ENCODE peak calls at places on chromosomes 16 and 17, in nine cellular contexts. One of them, this sample, is unnamed.
A peak's percentile ranks its signal among the peaks of the same experiment; 100 is the strongest.

GRCh38 chr17:27207073-27207511 is 86.8 kb upstream of the WSB1 start:
- DNase-seq in transverse colon: no peak
- DNase-seq in sigmoid colon: no peak
- DNase-seq in uterus: no peak
- DNase-seq in A549: peak; percentile 19
- DNase-seq in suprapubic skin: no peak
- DNase-seq in heart left ventricle: no peak
- DNase-seq in esophagus squamous epithelium: no peak
- DNase-seq in erythroblast: no peak
- DNase-seq in this sample: no peak

GRCh38 chr16:27374794-27375499 is 27.0 kb upstream of the IL21R start:
- DNase-seq in A549: peak; percentile 87
- DNase-seq in suprapubic skin: peak; percentile 73
- DNase-seq in esophagus squamous epithelium: no peak
- DNase-seq in sigmoid colon: peak; percentile 72
- DNase-seq in erythroblast: peak; percentile 56
- DNase-seq in transverse colon: peak; percentile 58
- DNase-seq in heart left ventricle: peak; percentile 55
- DNase-seq in uterus: peak; percentile 62
- DNase-seq in this sample: peak; percentile 60

GRCh38 chr17:30230596-30231125 is 4.8 kb downstream of the SLC6A4 start:
- DNase-seq in esophagus squamous epithelium: no peak
- DNase-seq in erythroblast: no peak
- DNase-seq in uterus: no peak
- DNase-seq in heart left ventricle: no peak
- DNase-seq in transverse colon: no peak
- DNase-seq in sigmoid colon: no peak
- DNase-seq in A549: no peak
- DNase-seq in suprapubic skin: no peak
- DNase-seq in this sample: no peak

GRCh38 chr17:78555741-78556401 is 21.3 kb downstream of the DNAH17 start:
- DNase-seq in heart left ventricle: no peak
- DNase-seq in erythroblast: no peak
- DNase-seq in esophagus squamous epithelium: no peak
- DNase-seq in uterus: no peak
- DNase-seq in suprapubic skin: no peak
- DNase-seq in transverse colon: no peak
- DNase-seq in sigmoid colon: no peak
- DNase-seq in A549: no peak
- DNase-seq in this sample: no peak

GRCh38 chr17:65355246-65355645 is 206.2 kb downstream of the AXIN2 start:
- DNase-seq in esophagus squamous epithelium: no peak
- DNase-seq in transverse colon: no peak
- DNase-seq in heart left ventricle: no peak
- DNase-seq in uterus: no peak
- DNase-seq in suprapubic skin: no peak
- DNase-seq in A549: no peak
- DNase-seq in sigmoid colon: no peak
- DNase-seq in erythroblast: no peak
- DNase-seq in this sample: no peak

GRCh38 chr16:70522216-70523000 is 946 bp downstream of the COG4 start:
- DNase-seq in heart left ventricle: no peak
- DNase-seq in uterus: no peak
- DNase-seq in erythroblast: peak; percentile 44
- DNase-seq in A549: no peak
- DNase-seq in suprapubic skin: no peak
- DNase-seq in transverse colon: no peak
- DNase-seq in sigmoid colon: no peak
- DNase-seq in esophagus squamous epithelium: no peak
- DNase-seq in this sample: no peak

GRCh38 chr16:69322343-69322742 is 8.0 kb downstream of the PDF start:
- DNase-seq in heart left ventricle: no peak
- DNase-seq in esophagus squamous epithelium: no peak
- DNase-seq in erythroblast: no peak
- DNase-seq in A549: no peak
- DNase-seq in transverse colon: no peak
- DNase-seq in uterus: no peak
- DNase-seq in suprapubic skin: no peak
- DNase-seq in sigmoid colon: no peak
- DNase-seq in this sample: no peak

GRCh38 chr17:7841309-7841621 is 7.2 kb downstream of the KDM6B start:
- DNase-seq in sigmoid colon: no peak
- DNase-seq in heart left ventricle: no peak
- DNase-seq in esophagus squamous epithelium: no peak
- DNase-seq in suprapubic skin: no peak
- DNase-seq in uterus: no peak
- DNase-seq in erythroblast: no peak
- DNase-seq in A549: no peak
- DNase-seq in transverse colon: no peak
- DNase-seq in this sample: no peak

GRCh38 chr16:28837672-28838557 is 8.2 kb downstream of the TUFM start:
- DNase-seq in erythroblast: no peak
- DNase-seq in suprapubic skin: no peak
- DNase-seq in transverse colon: no peak
- DNase-seq in esophagus squamous epithelium: no peak
- DNase-seq in uterus: no peak
- DNase-seq in sigmoid colon: no peak
- DNase-seq in A549: no peak
- DNase-seq in heart left ventricle: no peak
- DNase-seq in this sample: no peak

GRCh38 chr16:28839899-28840298 is 6.2 kb downstream of the TUFM start:
- DNase-seq in esophagus squamous epithelium: no peak
- DNase-seq in sigmoid colon: no peak
- DNase-seq in transverse colon: no peak
- DNase-seq in heart left ventricle: no peak
- DNase-seq in A549: no peak
- DNase-seq in uterus: no peak
- DNase-seq in erythroblast: no peak
- DNase-seq in suprapubic skin: no peak
- DNase-seq in this sample: no peak

GRCh38 chr16:28836761-28837064 is 9.4 kb downstream of the TUFM start:
- DNase-seq in erythroblast: no peak
- DNase-seq in suprapubic skin: no peak
- DNase-seq in uterus: no peak
- DNase-seq in A549: no peak
- DNase-seq in heart left ventricle: no peak
- DNase-seq in esophagus squamous epithelium: no peak
- DNase-seq in sigmoid colon: no peak
- DNase-seq in transverse colon: no peak
- DNase-seq in this sample: no peak

GRCh38 chr16:28838558-28838918 is 7.6 kb downstream of the TUFM start:
- DNase-seq in heart left ventricle: no peak
- DNase-seq in erythroblast: no peak
- DNase-seq in sigmoid colon: no peak
- DNase-seq in suprapubic skin: no peak
- DNase-seq in transverse colon: no peak
- DNase-seq in esophagus squamous epithelium: no peak
- DNase-seq in A549: no peak
- DNase-seq in uterus: no peak
- DNase-seq in this sample: no peak

GRCh38 chr16:28839004-28839639 is 7.0 kb downstream of the TUFM start:
- DNase-seq in esophagus squamous epithelium: no peak
- DNase-seq in erythroblast: no peak
- DNase-seq in heart left ventricle: no peak
- DNase-seq in sigmoid colon: no peak
- DNase-seq in A549: no peak
- DNase-seq in transverse colon: no peak
- DNase-seq in uterus: no peak
- DNase-seq in suprapubic skin: no peak
- DNase-seq in this sample: no peak
- TF ChIP-seq POLR2A in esophagus squamous epithelium: no peak
- TF ChIP-seq POLR2A in erythroblast: no peak
- TF ChIP-seq POLR2A in heart left ventricle: no peak
- TF ChIP-seq POLR2A in sigmoid colon: no peak
- TF ChIP-seq POLR2A in A549: no peak
- TF ChIP-seq POLR2A in transverse colon: no peak
- TF ChIP-seq POLR2A in uterus: no peak
- TF ChIP-seq POLR2A in suprapubic skin: no peak
- TF ChIP-seq POLR2A in this sample: no peak

DNA sequence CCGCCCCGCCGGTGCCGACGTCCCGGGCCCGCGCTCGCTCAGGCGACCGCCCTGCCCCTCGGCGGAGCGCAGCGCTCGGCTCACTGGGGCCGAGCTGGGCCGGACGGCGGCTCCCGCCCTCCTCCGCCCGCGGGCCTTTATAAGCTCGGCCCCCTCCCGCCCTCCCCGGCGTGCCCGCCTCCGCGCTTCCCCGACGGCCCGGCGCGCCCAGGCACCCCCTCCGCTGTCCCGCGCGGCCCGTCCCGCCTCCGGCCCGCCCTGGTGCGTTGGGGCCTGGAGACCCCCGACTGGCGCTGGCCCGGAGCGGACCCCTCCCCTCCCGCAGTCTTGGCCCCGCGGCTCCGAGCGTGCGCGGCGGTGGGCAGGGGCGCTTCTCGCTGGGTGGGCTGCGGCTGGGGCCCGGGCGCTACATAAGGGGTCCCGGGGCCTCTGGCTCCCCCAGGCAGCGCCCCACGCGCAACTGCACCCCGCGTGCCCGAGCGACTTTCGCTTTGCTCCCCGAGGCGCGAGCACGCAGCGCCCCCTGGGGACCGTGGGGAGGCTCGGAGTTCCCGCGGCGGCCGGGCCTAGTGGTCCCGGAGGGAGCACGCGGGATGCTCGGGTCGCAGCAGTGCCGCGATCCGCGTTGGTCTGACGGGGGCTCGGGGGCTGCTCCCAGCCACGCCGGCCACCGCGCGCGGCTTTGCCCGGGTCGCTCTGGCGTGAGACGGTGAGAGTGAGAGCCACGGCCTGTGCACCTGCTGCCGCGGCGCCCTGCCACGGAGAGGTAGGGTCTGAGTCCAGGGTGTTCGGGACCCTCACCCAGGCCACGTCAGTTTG is at the start of gene PIEZO1:
- DNase-seq in transverse colon: peak; percentile 84
- DNase-seq in A549: peak; percentile 70
- DNase-seq in uterus: peak; percentile 76
- DNase-seq in erythroblast: peak; percentile 82
- DNase-seq in sigmoid colon: peak; percentile 90
- DNase-seq in suprapubic skin: no peak
- DNase-seq in esophagus squamous epithelium: no peak
- DNase-seq in heart left ventricle: peak; percentile 72
- DNase-seq in this sample: peak; percentile 87
- TF ChIP-seq POLR2A in transverse colon: peak; percentile 35
- TF ChIP-seq POLR2A in A549: peak; percentile 81
- TF ChIP-seq POLR2A in uterus: peak; percentile 27
- TF ChIP-seq POLR2A in erythroblast: peak; percentile 55
- TF ChIP-seq POLR2A in sigmoid colon: no peak
- TF ChIP-seq POLR2A in suprapubic skin: peak; percentile 25
- TF ChIP-seq POLR2A in esophagus squamous epithelium: no peak
- TF ChIP-seq POLR2A in heart left ventricle: no peak
- TF ChIP-seq POLR2A in this sample: no peak

GRCh38 chr17:40321502-40322416 is 12.8 kb downstream of the RARA start:
- DNase-seq in transverse colon: peak; percentile 61
- DNase-seq in erythroblast: no peak
- DNase-seq in uterus: no peak
- DNase-seq in sigmoid colon: peak; percentile 84
- DNase-seq in esophagus squamous epithelium: no peak
- DNase-seq in suprapubic skin: peak; percentile 76
- DNase-seq in A549: no peak
- DNase-seq in heart left ventricle: peak; percentile 81
- DNase-seq in this sample: no peak

GRCh38 chr17:40325156-40326013 is 16.4 kb downstream of the RARA start:
- DNase-seq in esophagus squamous epithelium: no peak
- DNase-seq in erythroblast: no peak
- DNase-seq in A549: no peak
- DNase-seq in transverse colon: no peak
- DNase-seq in sigmoid colon: no peak
- DNase-seq in uterus: no peak
- DNase-seq in suprapubic skin: no peak
- DNase-seq in heart left ventricle: no peak
- DNase-seq in this sample: no peak

GRCh38 chr17:40322417-40323315 is 13.7 kb downstream of the RARA start:
- DNase-seq in erythroblast: peak; percentile 85
- DNase-seq in heart left ventricle: peak; percentile 87
- DNase-seq in esophagus squamous epithelium: peak; percentile 57
- DNase-seq in suprapubic skin: peak; percentile 93
- DNase-seq in sigmoid colon: peak; percentile 87
- DNase-seq in A549: peak; percentile 82
- DNase-seq in transverse colon: peak; percentile 83
- DNase-seq in uterus: peak; percentile 77
- DNase-seq in this sample: peak; percentile 93

GRCh38 chr17:40323317-40323716 is 14.3 kb downstream of the RARA start:
- DNase-seq in transverse colon: no peak
- DNase-seq in uterus: no peak
- DNase-seq in heart left ventricle: no peak
- DNase-seq in sigmoid colon: no peak
- DNase-seq in erythroblast: no peak
- DNase-seq in esophagus squamous epithelium: no peak
- DNase-seq in suprapubic skin: peak; percentile 67
- DNase-seq in A549: no peak
- DNase-seq in this sample: no peak

DNA sequence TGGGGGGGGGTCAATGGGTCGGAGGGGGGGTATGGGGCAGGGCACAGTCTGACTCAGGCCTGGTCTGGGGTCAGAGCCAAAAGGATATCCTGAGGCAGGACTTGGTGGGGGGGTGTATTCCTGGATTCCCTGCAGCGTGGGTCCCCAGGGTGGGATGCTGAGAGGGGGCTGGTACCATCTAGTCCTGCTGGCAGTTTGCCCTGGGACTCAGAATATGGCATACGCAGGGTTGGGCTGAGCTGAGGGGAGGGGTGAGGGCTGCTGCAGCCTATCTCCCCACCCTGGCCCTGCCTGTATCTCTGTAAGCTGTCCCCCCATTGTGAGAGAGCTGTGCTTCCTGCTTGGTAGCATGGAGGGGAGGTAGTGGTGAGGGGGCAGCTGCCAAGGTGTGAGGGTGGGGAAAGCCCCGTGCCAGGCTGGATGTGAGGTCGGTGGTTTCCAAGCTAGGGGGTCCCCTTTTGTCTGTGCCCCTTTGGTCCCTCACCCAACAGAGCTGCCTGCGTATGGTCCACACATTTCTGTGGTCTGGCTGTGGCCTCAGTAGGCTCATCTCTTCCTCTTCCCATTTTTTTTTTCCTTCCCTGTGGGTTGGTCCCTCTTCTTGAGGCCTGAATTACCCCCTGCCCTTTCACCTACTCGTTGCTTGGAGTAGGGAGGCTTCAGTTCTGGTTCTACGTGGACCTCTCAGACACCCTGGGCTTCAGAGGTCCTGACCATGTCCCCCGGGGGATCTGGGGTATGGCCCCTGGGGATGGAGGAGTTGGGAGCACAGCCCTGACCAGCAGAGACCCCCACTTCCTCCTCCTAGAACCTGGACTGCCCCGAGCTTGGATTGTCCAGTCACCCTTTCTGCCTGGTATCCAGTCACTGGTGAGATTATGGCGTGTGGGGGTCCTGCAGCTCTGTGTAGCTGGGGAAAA is 15.0 kb downstream of the RARA start:
- DNase-seq in A549: no peak
- DNase-seq in uterus: peak; percentile 88
- DNase-seq in transverse colon: peak; percentile 36
- DNase-seq in suprapubic skin: peak; percentile 86
- DNase-seq in heart left ventricle: peak; percentile 87
- DNase-seq in erythroblast: peak; percentile 80
- DNase-seq in sigmoid colon: peak; percentile 83
- DNase-seq in esophagus squamous epithelium: no peak
- DNase-seq in this sample: no peak
- TF ChIP-seq POLR2A in A549: no peak
- TF ChIP-seq POLR2A in uterus: no peak
- TF ChIP-seq POLR2A in transverse colon: no peak
- TF ChIP-seq POLR2A in suprapubic skin: no peak
- TF ChIP-seq POLR2A in heart left ventricle: no peak
- TF ChIP-seq POLR2A in erythroblast: no peak
- TF ChIP-seq POLR2A in sigmoid colon: no peak
- TF ChIP-seq POLR2A in esophagus squamous epithelium: no peak
- TF ChIP-seq POLR2A in this sample: no peak

GRCh38 chr17:82297804-82298537 is 19.4 kb downstream of the CD7 start:
- DNase-seq in transverse colon: peak; percentile 92
- DNase-seq in suprapubic skin: peak; percentile 97
- DNase-seq in sigmoid colon: peak; percentile 96
- DNase-seq in heart left ventricle: peak; percentile 89
- DNase-seq in erythroblast: peak; percentile 63
- DNase-seq in uterus: peak; percentile 87
- DNase-seq in A549: peak; percentile 92
- DNase-seq in esophagus squamous epithelium: peak; percentile 89
- DNase-seq in this sample: peak; percentile 98
- TF ChIP-seq POLR2A in transverse colon: peak; percentile 80
- TF ChIP-seq POLR2A in suprapubic skin: peak; percentile 42
- TF ChIP-seq POLR2A in sigmoid colon: peak; percentile 25
- TF ChIP-seq POLR2A in heart left ventricle: no peak
- TF ChIP-seq POLR2A in erythroblast: peak; percentile 59
- TF ChIP-seq POLR2A in uterus: peak; percentile 27
- TF ChIP-seq POLR2A in A549: peak; percentile 63
- TF ChIP-seq POLR2A in esophagus squamous epithelium: no peak
- TF ChIP-seq POLR2A in this sample: peak; percentile 64